ENCODE peak calls at places on chromosomes 1 and 21, in seven cellular contexts. C, P, S, G, N, D and I are unnamed samples.

GRCh38 chr1:29236993-29237905 is 927 bp downstream of the PTPRU start:
- DNase-seq in C (peak; percentile 9), P (no peak), S (peak; percentile 35), G (peak; percentile 61), N (no peak), D (peak; percentile 61), I (peak; percentile 67)

GRCh38 chr1:235261243-235261642 is 66.7 kb downstream of the ARID4B start:
- DNase-seq in C (no peak), P (no peak), S (no peak), G (no peak), N (no peak), D (no peak), I (no peak)

GRCh38 chr1:222546548-222547259 is 1.2 kb downstream of the HHIPL2 start:
- DNase-seq in C (no peak), P (no peak), S (no peak), G (no peak), N (peak; percentile 40), D (peak; percentile 78), I (no peak)

GRCh38 chr1:33394716-33395115 is 36.2 kb downstream of the PHC2 start:
- DNase-seq in C (no peak), P (no peak), S (no peak), G (no peak), N (no peak), D (no peak), I (no peak)

GRCh38 chr1:236920270-236920894 is 83.9 kb downstream of the MT1HL1 start:
- DNase-seq in C (no peak), P (no peak), S (no peak), G (no peak), N (no peak), D (no peak), I (no peak)

GRCh38 chr1:1422465-1423244 is 1.6 kb upstream of the ANKRD65 start:
- DNase-seq in C (no peak), P (no peak), S (no peak), G (no peak), N (no peak), D (no peak), I (peak; percentile 40)

GRCh38 chr1:184911830-184912229 is 62.5 kb downstream of the NIBAN1 start:
- DNase-seq in C (no peak), P (no peak), S (no peak), G (no peak), N (no peak), D (no peak), I (no peak)

GRCh38 chr1:27341525-27342252 is at the start of gene SYTL1:
- DNase-seq in C (peak; percentile 61), P (peak; percentile 78), S (peak; percentile 74), G (peak; percentile 84), N (no peak), D (peak; percentile 76), I (peak; percentile 49)

GRCh38 chr1:105485207-105485606 is 1571.3 kb upstream of the PRMT6 start:
- DNase-seq in C (no peak), P (no peak), S (no peak), G (no peak), N (no peak), D (no peak), I (no peak)

GRCh38 chr1:62321438-62321837 is 2.2 kb upstream of the KANK4 start:
- DNase-seq in C (no peak), P (no peak), S (no peak), G (no peak), N (no peak), D (peak; percentile 54), I (no peak)

GRCh38 chr1:4957027-4957426 is 302.6 kb downstream of the AJAP1 start:
- DNase-seq in C (no peak), P (no peak), S (no peak), G (no peak), N (no peak), D (no peak), I (no peak)

GRCh38 chr21:34107606-34108005 is 34.2 kb downstream of the MRPS6 start:
- DNase-seq in C (no peak), P (no peak), S (no peak), G (no peak), N (no peak), D (no peak), I (no peak)

GRCh38 chr1:100065183-100065968 is 67.4 kb downstream of the SASS6 start:
- DNase-seq in C (no peak), P (no peak), S (no peak), G (no peak), N (no peak), D (no peak), I (no peak)

GRCh38 chr1:19605884-19606442 is 38.1 kb upstream of the NBL1 start:
- DNase-seq in C (no peak), P (no peak), S (peak; percentile 48), G (no peak), N (no peak), D (no peak), I (no peak)

GRCh38 chr1:19765623-19766022 is 34.1 kb downstream of the TMCO4 start:
- DNase-seq in C (peak; percentile 48), P (no peak), S (no peak), G (no peak), N (no peak), D (peak; percentile 87), I (no peak)

GRCh38 chr1:44596511-44596910 is 77.8 kb downstream of the TMEM53 start:
- DNase-seq in C (no peak), P (no peak), S (no peak), G (no peak), N (no peak), D (no peak), I (no peak)

GRCh38 chr1:58586296-58586695 is 9.2 kb upstream of the TACSTD2 start:
- DNase-seq in C (no peak), P (no peak), S (no peak), G (no peak), N (no peak), D (no peak), I (no peak)

GRCh38 chr1:178682429-178682828 is 42.6 kb upstream of the RALGPS2 start:
- DNase-seq in C (no peak), P (no peak), S (no peak), G (no peak), N (no peak), D (no peak), I (no peak)

GRCh38 chr1:39639333-39640130 is at the start of gene HEYL:
- DNase-seq in C (peak; percentile 80), P (peak; percentile 46), S (peak; percentile 77), G (peak; percentile 89), N (peak; percentile 98), D (peak; percentile 82), I (peak; percentile 57)

GRCh38 chr1:27504588-27505419 is 14.8 kb upstream of the WASF2 start:
- DNase-seq in C (no peak), P (no peak), S (peak; percentile 67), G (no peak), N (no peak), D (no peak), I (peak; percentile 55)

GRCh38 chr21:41706678-41707077 is 60.2 kb downstream of the RIPK4 start:
- DNase-seq in C (peak; percentile 21), P (no peak), S (peak; percentile 79), G (no peak), N (no peak), D (peak; percentile 31), I (no peak)

GRCh38 chr1:176696109-176696508 is 233.1 kb downstream of the PAPPA2 start:
- DNase-seq in C (no peak), P (no peak), S (no peak), G (no peak), N (peak; percentile 4), D (peak; percentile 90), I (no peak)

GRCh38 chr1:58829861-58830260 is 46.0 kb upstream of the JUN start:
- DNase-seq in C (no peak), P (no peak), S (no peak), G (no peak), N (no peak), D (no peak), I (no peak)